ENCODE peak calls at places on chromosomes 13 and 19, in five cellular contexts. N is cardiac fibroblast, U is fibroblast of mammary gland, Z is BJ, K is brain microvascular endothelial cell. B is an unnamed sample.

GRCh38 chr13:77979721-77980377 is 61.2 kb upstream of the EDNRB start:
- DNase-seq in Z (no peak), K (no peak), U (no peak), N (peak; percentile 26), B (peak; percentile 27)

GRCh38 chr19:48004236-48004635 is 9.8 kb downstream of the ELSPBP1 start:
- DNase-seq in K (no peak), Z (no peak), N (no peak), U (no peak), B (no peak)

GRCh38 chr13:79533781-79534400 is 52.9 kb downstream of the NDFIP2 start:
- DNase-seq in U (peak; percentile 8), K (no peak), N (peak; percentile 35), Z (no peak), B (peak; percentile 26)

GRCh38 chr19:292281-292884 is 1.2 kb upstream of the PLPP2 start:
- DNase-seq in Z (no peak), N (no peak), U (no peak), K (no peak), B (no peak)

GRCh38 chr13:28475916-28476725 is 18.8 kb downstream of the FLT1 start:
- DNase-seq in N (peak; percentile 94), U (peak; percentile 93), K (peak; percentile 85), Z (peak; percentile 61), B (peak; percentile 95)

GRCh38 chr19:1079566-1080111 is 12.7 kb downstream of the ARHGAP45 start:
- DNase-seq in N (no peak), K (no peak), U (no peak), Z (no peak), B (no peak)

GRCh38 chr13:97631158-97631557 is 197.2 kb downstream of the RAP2A start:
- DNase-seq in N (no peak), Z (no peak), K (no peak), U (no peak), B (no peak)

GRCh38 chr13:113297370-113297871 is 382 bp downstream of the LAMP1 start:
- DNase-seq in Z (no peak), K (no peak), U (peak; percentile 11), N (peak; percentile 11), B (peak; percentile 11)

GRCh38 chr19:2661615-2662014 is 40.9 kb downstream of the GNG7 start:
- DNase-seq in N (no peak), U (peak; percentile 39), Z (no peak), K (no peak), B (no peak)

GRCh38 chr13:109773276-109773675 is 13.1 kb downstream of the IRS2 start:
- DNase-seq in K (no peak), U (peak; percentile 48), Z (no peak), N (no peak), B (no peak)

GRCh38 chr19:489418-490196 is 6.7 kb upstream of the MADCAM1 start:
- DNase-seq in Z (no peak), N (peak; percentile 42), U (peak; percentile 30), K (no peak), B (peak; percentile 31)

GRCh38 chr13:73677041-73677589 is 457.1 kb downstream of the KLF12 start:
- DNase-seq in Z (no peak), N (peak; percentile 74), K (peak; percentile 87), U (peak; percentile 11), B (peak; percentile 90)

GRCh38 chr19:2247433-2248101 is 1.6 kb upstream of the AMH start:
- DNase-seq in U (no peak), K (no peak), N (no peak), Z (no peak), B (no peak)

GRCh38 chr19:516884-517424 is 9.7 kb downstream of the TPGS1 start:
- DNase-seq in Z (no peak), K (no peak), N (no peak), U (no peak), B (no peak)

GRCh38 chr13:114004416-114005205 is 30.7 kb upstream of the C13orf46 start:
- DNase-seq in N (peak; percentile 88), U (peak; percentile 38), Z (no peak), K (peak; percentile 97), B (peak; percentile 90)

GRCh38 chr13:100826441-100826840 is 151.8 kb upstream of the TMTC4 start:
- DNase-seq in N (no peak), U (no peak), K (no peak), Z (no peak), B (no peak)

GRCh38 chr19:38183227-38183914 is 40.7 kb downstream of the DPF1 start:
- DNase-seq in K (peak; percentile 22), N (peak; percentile 35), U (peak; percentile 21), Z (no peak), B (peak; percentile 9)

GRCh38 chr19:2042485-2043268 is 8.4 kb downstream of the MKNK2 start:
- DNase-seq in Z (no peak), K (no peak), U (no peak), N (no peak), B (no peak)

GRCh38 chr19:18144906-18145305 is 8.1 kb upstream of the PIK3R2 start:
- DNase-seq in K (no peak), N (no peak), U (no peak), Z (no peak), B (no peak)

GRCh38 chr19:38412491-38412890 is 9.6 kb downstream of the FAM98C start:
- DNase-seq in U (no peak), K (no peak), Z (no peak), N (no peak), B (no peak)

GRCh38 chr13:29503041-29503837 is 92.2 kb downstream of the SLC7A1 start:
- DNase-seq in K (no peak), N (no peak), U (peak; percentile 52), Z (no peak), B (no peak)

GRCh38 chr19:1863308-1863637 is at the start of gene KLF16:
- DNase-seq in N (no peak), K (no peak), Z (no peak), U (no peak), B (no peak)

GRCh38 chr13:46369506-46370268 is 17.4 kb downstream of the RUBCNL start:
- DNase-seq in Z (peak; percentile 82), K (peak; percentile 81), N (peak; percentile 74), U (peak; percentile 95), B (peak; percentile 70)

GRCh38 chr13:19759669-19760068 is 23.1 kb downstream of the PSPC1 start:
- DNase-seq in K (peak; percentile 13), Z (no peak), U (peak; percentile 25), N (no peak), B (no peak)

GRCh38 chr13:113495494-113496251 is 5.2 kb upstream of the DCUN1D2 start:
- DNase-seq in U (peak; percentile 26), Z (no peak), K (no peak), N (peak; percentile 29), B (no peak)

DNA sequence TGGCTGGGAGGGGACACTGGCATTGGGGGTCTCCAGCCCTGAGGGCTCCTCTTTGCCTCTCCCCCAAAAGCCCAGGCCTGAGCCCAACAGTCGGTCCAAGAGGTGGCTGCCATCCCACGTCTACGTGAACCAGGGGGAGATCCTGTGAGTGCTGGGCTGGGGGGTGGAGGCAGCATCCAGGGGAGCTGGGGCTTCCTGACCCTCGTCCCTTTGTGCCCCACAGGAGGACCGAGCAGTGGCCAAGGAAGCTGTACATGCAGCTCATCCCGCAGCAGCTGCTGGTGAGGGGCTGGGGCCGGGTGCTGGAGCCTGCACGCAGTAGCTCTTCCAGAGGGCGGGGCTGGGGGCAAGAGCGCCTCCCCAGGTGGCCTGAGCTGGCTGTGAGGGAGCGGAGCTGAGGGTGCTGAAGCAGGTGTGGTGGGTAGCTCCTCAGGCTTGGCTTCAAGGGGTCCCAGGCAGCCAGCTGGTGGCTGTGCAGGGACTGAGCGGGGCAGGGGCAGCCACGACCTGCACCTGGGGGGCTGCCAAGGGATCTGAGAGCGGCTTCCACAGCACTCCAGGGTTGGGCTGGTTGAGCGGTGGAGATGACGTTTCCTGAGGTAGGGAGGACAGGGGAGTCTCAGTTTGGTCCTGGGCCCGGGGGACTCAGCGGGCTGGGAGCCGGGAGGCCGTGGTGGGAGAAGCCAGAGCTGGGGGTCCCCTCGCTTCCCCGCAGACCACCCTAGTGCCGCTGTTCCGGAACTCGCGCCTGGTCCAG is 7.1 kb downstream of the PTOV1 start:
- DNase-seq in K (no peak), N (no peak), Z (no peak), U (no peak), B (no peak)
- H3K4me3 ChIP-seq in K (no peak overlapping the region), N (no peak overlapping the region), Z (no peak overlapping the region), U (no peak overlapping the region), B (no peak overlapping the region)

GRCh38 chr19:50414850-50415660 is 3.7 kb upstream of the SPIB start:
- DNase-seq in U (peak; percentile 69), Z (no peak), K (peak; percentile 64), N (peak; percentile 76), B (peak; percentile 76)
- TF ChIP-seq CTCF in U (peak; percentile 74), Z (peak; percentile 86), K (peak; percentile 91), N (peak; percentile 95), B (peak; percentile 84)

GRCh38 chr19:7751157-7751783 is 3.9 kb upstream of the CD209 start:
- DNase-seq in Z (no peak), N (no peak), K (no peak), U (peak; percentile 18), B (peak; percentile 4)
- H3K4me3 ChIP-seq in Z (no peak overlapping the region), N (no peak overlapping the region), K (no peak overlapping the region), U (no peak overlapping the region), B (no peak overlapping the region)

GRCh38 chr13:26295812-26296211 is 41.9 kb downstream of the CDK8 start:
- DNase-seq in Z (no peak), K (no peak), N (no peak), U (no peak), B (no peak)

GRCh38 chr13:26299168-26299788 is 45.3 kb downstream of the CDK8 start:
- DNase-seq in U (peak; percentile 3), N (peak; percentile 15), Z (no peak), K (peak; percentile 3), B (no peak)

GRCh38 chr13:26305676-26306075 is 51.7 kb downstream of the CDK8 start:
- DNase-seq in N (no peak), K (no peak), Z (no peak), U (no peak), B (no peak)

DNA sequence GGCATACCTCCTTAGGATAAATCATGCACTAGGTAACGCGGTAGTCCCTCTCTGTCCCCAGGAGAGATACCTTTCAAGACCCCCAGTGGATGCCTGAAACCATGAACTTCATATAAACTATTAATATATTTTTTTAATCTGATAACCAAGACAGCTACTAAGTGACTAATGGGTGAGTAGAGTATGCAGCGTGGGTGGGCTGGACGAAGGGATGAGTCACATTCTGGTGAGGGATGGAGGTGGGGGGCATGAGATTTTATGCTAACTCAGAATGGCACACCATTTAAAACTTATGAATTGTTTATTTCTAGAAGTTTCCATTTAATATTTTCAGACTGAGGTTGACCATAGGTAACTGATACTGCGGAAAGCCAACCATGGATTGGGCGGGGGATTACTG is 46.2 kb downstream of the CDK8 start:
- DNase-seq in N (peak; percentile 50), K (peak; percentile 91), Z (peak; percentile 14), U (peak; percentile 84), B (peak; percentile 50)
- TF ChIP-seq CTCF in N (no peak), K (no peak), Z (no peak), U (no peak), B (no peak)